ENCODE peak calls at places on chromosomes 7 and 10, in nine cellular contexts. O, R, Q, W, E, K, X, I and U are unnamed samples.
A peak's percentile ranks its signal among the peaks of the same experiment; 100 is the strongest.

GRCh38 chr7:47690902-47691558 is 109.1 kb upstream of the TNS3 start:
- DNase-seq in O (peak; percentile 93), R (no peak), Q (no peak), W (no peak), E (no peak), K (no peak), X (no peak), I (peak; percentile 48), U (no peak)

GRCh38 chr7:34900891-34901493 is 136.3 kb downstream of the DPY19L1 start:
- DNase-seq in O (no peak), R (no peak), Q (no peak), W (no peak), E (no peak), K (peak; percentile 71), X (no peak), I (no peak), U (no peak)

GRCh38 chr7:150755473-150756099 is 18.4 kb downstream of the GIMAP5 start:
- DNase-seq in O (no peak), R (no peak), Q (no peak), W (no peak), E (no peak), K (no peak), X (no peak), I (no peak), U (no peak)

GRCh38 chr10:52889611-52890010 is 117.0 kb upstream of the MBL2 start:
- DNase-seq in O (no peak), R (no peak), Q (no peak), W (no peak), E (no peak), K (no peak), X (no peak), I (no peak), U (no peak)

GRCh38 chr10:127020260-127020659 is 115.0 kb downstream of the DOCK1 start:
- DNase-seq in O (no peak), R (no peak), Q (no peak), W (no peak), E (no peak), K (no peak), X (no peak), I (no peak), U (no peak)

GRCh38 chr7:34620425-34620824 is 37.6 kb upstream of the NPSR1 start:
- DNase-seq in O (no peak), R (no peak), Q (no peak), W (no peak), E (no peak), K (no peak), X (no peak), I (no peak), U (no peak)

GRCh38 chr10:59176241-59177030 is at the start of gene PHYHIPL:
- DNase-seq in O (no peak), R (peak; percentile 68), Q (peak; percentile 64), W (peak; percentile 55), E (no peak), K (peak; percentile 81), X (no peak), I (no peak), U (no peak)

GRCh38 chr10:75654171-75654772 is 222.8 kb downstream of the LRMDA start:
- DNase-seq in O (no peak), R (no peak), Q (no peak), W (no peak), E (no peak), K (no peak), X (no peak), I (no peak), U (no peak)

GRCh38 chr7:144827581-144828139 is 8.2 kb downstream of the TPK1 start:
- DNase-seq in O (no peak), R (no peak), Q (peak; percentile 13), W (peak; percentile 31), E (peak; percentile 39), K (peak; percentile 59), X (no peak), I (no peak), U (no peak)

GRCh38 chr10:119931873-119932272 is 39.3 kb downstream of the SEC23IP start:
- DNase-seq in O (no peak), R (no peak), Q (no peak), W (no peak), E (no peak), K (no peak), X (no peak), I (no peak), U (no peak)

GRCh38 chr10:119928411-119928810 is 35.9 kb downstream of the SEC23IP start:
- DNase-seq in O (no peak), R (no peak), Q (no peak), W (no peak), E (no peak), K (no peak), X (no peak), I (no peak), U (no peak)

GRCh38 chr10:119932631-119933030 is 40.1 kb downstream of the SEC23IP start:
- DNase-seq in O (no peak), R (no peak), Q (no peak), W (no peak), E (no peak), K (peak; percentile 72), X (no peak), I (no peak), U (no peak)

GRCh38 chr10:119933179-119933578 is 40.6 kb downstream of the SEC23IP start:
- DNase-seq in O (no peak), R (no peak), Q (no peak), W (peak; percentile 67), E (no peak), K (no peak), X (no peak), I (no peak), U (no peak)
- TF ChIP-seq CTCF in O (peak; percentile 31), R (peak; percentile 33), Q (peak; percentile 54), W (peak; percentile 33), E (peak; percentile 53), K (peak; percentile 82), X (no peak), I (peak; percentile 33), U (no peak)

GRCh38 chr7:83814480-83814879 is 165.5 kb upstream of the SEMA3E start:
- DNase-seq in O (no peak), R (no peak), Q (no peak), W (no peak), E (no peak), K (no peak), X (no peak), I (no peak), U (no peak)
- TF ChIP-seq CTCF in O (no peak), R (no peak), Q (no peak), W (no peak), E (no peak), K (no peak), X (no peak), I (no peak), U (no peak)

DNA sequence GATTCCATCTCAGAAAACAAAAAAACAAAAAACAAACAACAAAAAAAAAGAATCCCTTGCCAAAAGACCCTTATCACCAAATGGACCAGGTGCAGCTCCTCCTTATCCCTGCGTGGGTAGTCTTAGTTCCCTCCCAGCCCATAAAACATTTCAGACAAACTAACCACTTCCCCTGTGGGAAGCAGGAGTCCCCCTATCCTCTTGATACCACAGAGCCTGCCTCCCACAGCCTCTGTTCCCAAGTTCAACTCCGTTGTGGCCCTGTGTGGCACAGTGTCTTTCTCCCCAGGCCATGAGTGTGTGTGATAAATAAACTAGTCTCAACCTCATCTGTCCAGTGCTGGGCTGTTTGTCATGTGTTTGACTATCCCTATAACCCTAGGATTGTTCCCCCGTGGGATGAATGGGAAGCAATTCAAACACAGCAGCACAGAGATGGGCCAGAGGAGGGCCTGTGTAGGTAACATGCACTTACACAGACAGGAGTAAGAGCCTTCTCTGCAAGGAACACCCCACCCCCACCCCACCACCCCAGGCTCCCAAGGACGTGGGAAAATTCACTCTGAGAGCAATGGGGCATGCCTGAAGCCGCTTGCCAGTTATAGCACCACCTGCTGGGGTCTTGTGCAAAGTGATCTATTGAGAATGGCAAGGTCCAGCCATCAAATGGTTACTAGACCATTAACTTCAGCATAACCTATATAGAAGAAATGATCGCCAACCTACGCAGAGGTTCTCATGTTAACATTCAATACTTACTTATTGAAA is 147.1 kb upstream of the GHITM start:
- DNase-seq in O (no peak), R (no peak), Q (peak; percentile 59), W (peak; percentile 62), E (peak; percentile 12), K (peak; percentile 91), X (no peak), I (no peak), U (no peak)
- TF ChIP-seq CTCF in O (peak; percentile 28), R (no peak), Q (peak; percentile 40), W (peak; percentile 29), E (peak; percentile 81), K (peak; percentile 80), X (no peak), I (no peak), U (no peak)

DNA sequence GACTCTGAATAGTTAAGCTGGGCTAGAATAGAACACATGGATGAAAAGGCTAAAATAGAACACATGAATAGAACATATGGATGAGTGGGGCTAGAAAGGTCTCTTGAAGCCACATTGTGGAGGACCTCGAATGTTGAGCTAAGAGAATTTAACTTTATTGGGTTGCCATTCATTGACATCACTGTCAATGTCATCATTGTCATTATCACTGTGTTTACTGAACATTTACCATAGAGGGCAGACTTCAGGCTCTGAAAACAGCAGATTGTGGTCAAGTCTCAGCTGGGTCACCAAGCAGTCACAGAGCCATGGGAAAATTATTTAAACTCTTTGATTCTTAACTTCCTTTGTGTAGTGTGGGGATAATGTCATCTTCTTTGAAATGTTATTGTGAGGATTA is 80.4 kb downstream of the WDFY4 start:
- DNase-seq in O (no peak), R (no peak), Q (no peak), W (no peak), E (no peak), K (peak; percentile 13), X (no peak), I (no peak), U (no peak)
- TF ChIP-seq CTCF in O (no peak), R (no peak), Q (no peak), W (no peak), E (no peak), K (peak; percentile 45), X (no peak), I (no peak), U (no peak)

GRCh38 chr10:86644412-86645110 is 9.8 kb upstream of the OPN4 start:
- DNase-seq in O (no peak), R (no peak), Q (no peak), W (no peak), E (no peak), K (peak; percentile 71), X (no peak), I (no peak), U (no peak)
- TF ChIP-seq CTCF in O (peak; percentile 46), R (no peak), Q (no peak), W (no peak), E (peak; percentile 23), K (peak; percentile 73), X (no peak), I (peak; percentile 15), U (no peak)

GRCh38 chr7:10588084-10588483 is 385.6 kb upstream of the PHF14 start:
- DNase-seq in O (no peak), R (no peak), Q (no peak), W (no peak), E (no peak), K (no peak), X (no peak), I (no peak), U (no peak)
- TF ChIP-seq CTCF in O (no peak), R (no peak), Q (no peak), W (no peak), E (no peak), K (no peak), X (no peak), I (no peak), U (no peak)

DNA sequence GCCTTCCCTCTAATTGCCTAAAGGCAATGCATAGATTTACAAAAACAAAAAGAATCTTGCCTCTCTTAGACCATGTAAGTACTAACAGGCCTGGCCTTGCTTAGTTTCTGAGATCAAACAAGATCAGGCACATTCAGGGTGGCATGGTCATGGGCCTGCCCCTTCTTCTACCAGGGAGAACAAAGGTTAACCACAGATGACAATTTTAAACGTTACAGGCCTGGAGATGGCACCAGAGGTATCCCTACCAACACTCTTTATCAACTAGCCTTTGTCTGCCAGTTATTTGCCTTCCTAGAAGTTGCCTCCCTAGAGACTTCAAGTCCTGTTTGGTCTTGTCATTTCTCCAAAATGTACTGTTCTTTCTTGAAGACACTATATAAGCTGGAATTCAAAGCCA is 252.6 kb downstream of the DOCK4 start:
- DNase-seq in O (no peak), R (no peak), Q (no peak), W (no peak), E (peak; percentile 23), K (peak; percentile 58), X (no peak), I (no peak), U (no peak)
- TF ChIP-seq CTCF in O (no peak), R (peak; percentile 38), Q (no peak), W (no peak), E (peak; percentile 47), K (peak; percentile 62), X (no peak), I (no peak), U (no peak)